ENCODE peak calls at places on chromosomes 6 and 20, in four cellular contexts. M is HCT116, R is SK-N-SH, P is A549. T is an unnamed sample.

GRCh38 chr20:48292806-48293205 is 507.5 kb upstream of the SULF2 start:
- DNase-seq in M (no peak), R (no peak), P (no peak), T (no peak)

GRCh38 chr6:12484519-12484918 is 194.4 kb downstream of the EDN1 start:
- DNase-seq in M (no peak), R (no peak), P (peak), T (no peak)

GRCh38 chr6:133377219-133377618 is 136.1 kb downstream of the EYA4 start:
- DNase-seq in M (no peak), R (no peak), P (no peak), T (peak)

GRCh38 chr6:161031721-161032495 is 40.3 kb downstream of the MAP3K4 start:
- DNase-seq in M (no peak), R (no peak), P (no peak), T (no peak)

GRCh38 chr6:3247255-3248146 is 11.2 kb upstream of the PSMG4 start:
- DNase-seq in M (no peak), R (peak), P (peak), T (peak)

GRCh38 chr20:64114356-64114971 is 7.1 kb upstream of the NPBWR2 start:
- DNase-seq in M (no peak), R (peak), P (no peak), T (no peak)

GRCh38 chr6:144528605-144529425 is 243.7 kb downstream of the UTRN start:
- DNase-seq in M (no peak), R (no peak), P (no peak), T (peak)

GRCh38 chr6:75934643-75935472 is 137.6 kb downstream of the IMPG1 start:
- DNase-seq in M (peak), R (peak), P (peak), T (peak)

GRCh38 chr6:90413867-90414266 is 117.2 kb upstream of the BACH2 start:
- DNase-seq in M (no peak), R (peak), P (no peak), T (no peak)

GRCh38 chr6:104525677-104526322 is 333.9 kb downstream of the HACE1 start:
- DNase-seq in M (peak), R (peak), P (peak), T (peak)

GRCh38 chr20:60254901-60255411 is 296.7 kb downstream of the CDH26 start:
- DNase-seq in M (no peak), R (peak), P (no peak), T (no peak)

GRCh38 chr6:25038300-25038699 is 102.5 kb upstream of the RIPOR2 start:
- DNase-seq in M (no peak), R (no peak), P (no peak), T (no peak)

GRCh38 chr20:62741191-62741676 is 32.6 kb downstream of the NTSR1 start:
- DNase-seq in M (no peak), R (no peak), P (no peak), T (peak)

GRCh38 chr6:149961728-149962425 is 1.9 kb upstream of the ULBP1 start:
- DNase-seq in M (peak), R (peak), P (peak), T (peak)

GRCh38 chr6:150157076-150157475 is 14.2 kb downstream of the PPP1R14C start:
- DNase-seq in M (no peak), R (no peak), P (no peak), T (no peak)

GRCh38 chr6:89023591-89024441 is 56.7 kb upstream of the PNRC1 start:
- DNase-seq in M (no peak), R (no peak), P (no peak), T (no peak)

GRCh38 chr6:107653183-107653580 is 163.3 kb downstream of the SOBP start:
- DNase-seq in M (no peak), R (peak), P (no peak), T (no peak)

DNA sequence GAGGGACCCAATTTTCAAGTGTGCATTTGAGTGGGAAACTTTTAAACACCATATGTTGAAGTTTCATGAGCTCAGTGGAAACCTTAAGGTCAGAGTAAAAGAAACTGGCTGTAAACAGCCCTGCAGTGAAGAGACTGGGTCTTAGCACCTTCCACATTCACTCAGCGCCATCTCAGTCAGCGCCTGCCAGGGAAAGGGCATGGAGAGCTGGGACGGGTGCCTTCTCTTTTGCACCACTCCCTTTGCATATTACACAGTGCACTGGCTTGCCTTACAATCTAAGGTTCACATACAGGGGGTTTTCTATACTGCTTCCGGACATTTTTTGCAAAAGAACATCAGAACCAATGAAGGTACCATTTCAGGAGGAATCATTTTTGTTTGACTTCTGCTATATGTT is 4.5 kb downstream of the TOMM6 start:
- DNase-seq in M (no peak), R (no peak), P (no peak), T (no peak)
- TF ChIP-seq MAX in M (no peak), R (no peak), P (no peak), T (no peak)

DNA sequence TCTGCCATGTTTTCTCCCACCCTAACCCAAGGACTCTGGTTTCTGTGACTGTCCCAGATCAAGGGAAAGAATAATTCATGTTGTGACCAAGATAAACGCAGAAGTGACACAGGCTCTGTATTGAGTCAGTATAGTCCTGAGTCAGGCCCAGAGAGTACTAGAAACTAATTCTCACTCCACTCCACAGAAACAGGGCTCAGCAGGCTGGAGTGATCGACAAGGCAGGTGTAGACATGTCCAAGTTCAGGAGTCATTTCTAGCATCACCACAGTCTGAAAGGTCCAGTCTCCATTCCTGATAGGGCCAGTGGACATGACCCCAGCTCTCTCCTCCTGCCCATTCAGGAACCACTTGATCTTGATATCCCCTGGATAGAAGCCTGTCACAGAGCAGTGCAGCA is 2.7 kb downstream of the HLA-DOB start:
- DNase-seq in M (no peak), R (no peak), P (no peak), T (no peak)
- H3K4me3 ChIP-seq in M (no peak), R (no peak), P (no peak), T (no peak)

DNA sequence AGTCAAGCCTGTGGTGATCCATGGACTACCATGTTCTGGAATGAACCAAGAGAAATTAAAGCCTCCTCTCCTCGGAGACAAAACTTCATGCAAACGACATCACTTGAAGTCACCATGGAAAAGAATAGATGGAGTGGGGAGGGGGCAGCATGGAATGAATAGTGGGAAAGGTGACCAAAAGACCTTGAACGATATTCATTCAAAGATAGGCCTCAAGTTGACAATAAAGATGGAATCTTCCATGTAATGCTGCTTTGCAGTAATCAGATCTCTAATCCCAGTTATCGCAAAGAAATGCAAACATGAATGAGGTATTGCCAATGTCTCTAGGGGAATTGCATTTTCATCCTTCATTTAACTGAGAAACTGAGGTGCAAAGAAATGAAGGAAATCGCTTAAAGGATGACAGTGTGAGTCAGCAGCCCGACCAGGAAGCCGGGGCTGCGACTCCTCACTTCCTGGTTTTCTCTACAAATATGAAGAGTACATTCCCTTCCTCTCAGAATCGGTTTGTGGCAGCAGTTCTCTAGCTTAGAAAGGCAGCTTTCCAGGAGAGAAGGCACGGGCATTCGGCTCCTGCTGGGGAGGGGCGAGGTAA is 65.6 kb upstream of the RREB1 start:
- DNase-seq in M (no peak), R (no peak), P (no peak), T (peak)
- TF ChIP-seq MAX in M (no peak), R (no peak), P (no peak), T (no peak)

GRCh38 chr6:165846123-165846966 is 183.3 kb upstream of the PDE10A start:
- DNase-seq in M (no peak), R (no peak), P (no peak), T (no peak)
- H3K4me3 ChIP-seq in M (no peak), R (no peak), P (no peak), T (no peak)

GRCh38 chr6:44538841-44539240 is 151.3 kb downstream of the CDC5L start:
- DNase-seq in M (no peak), R (no peak), P (no peak), T (no peak)
- TF ChIP-seq MAX in M (no peak), R (no peak), P (no peak), T (no peak)

GRCh38 chr6:28211840-28212509 is 13.1 kb upstream of the ZSCAN9 start:
- DNase-seq in M (no peak), R (no peak), P (no peak), T (peak)
- H3K4me3 ChIP-seq in M (peak), R (peak), P (peak), T (peak)

GRCh38 chr6:36701401-36701991 is 3.9 kb downstream of the RAB44 start:
- DNase-seq in M (no peak), R (no peak), P (no peak), T (peak)
- TF ChIP-seq MAX in M (no peak), R (no peak), P (no peak), T (no peak)

DNA sequence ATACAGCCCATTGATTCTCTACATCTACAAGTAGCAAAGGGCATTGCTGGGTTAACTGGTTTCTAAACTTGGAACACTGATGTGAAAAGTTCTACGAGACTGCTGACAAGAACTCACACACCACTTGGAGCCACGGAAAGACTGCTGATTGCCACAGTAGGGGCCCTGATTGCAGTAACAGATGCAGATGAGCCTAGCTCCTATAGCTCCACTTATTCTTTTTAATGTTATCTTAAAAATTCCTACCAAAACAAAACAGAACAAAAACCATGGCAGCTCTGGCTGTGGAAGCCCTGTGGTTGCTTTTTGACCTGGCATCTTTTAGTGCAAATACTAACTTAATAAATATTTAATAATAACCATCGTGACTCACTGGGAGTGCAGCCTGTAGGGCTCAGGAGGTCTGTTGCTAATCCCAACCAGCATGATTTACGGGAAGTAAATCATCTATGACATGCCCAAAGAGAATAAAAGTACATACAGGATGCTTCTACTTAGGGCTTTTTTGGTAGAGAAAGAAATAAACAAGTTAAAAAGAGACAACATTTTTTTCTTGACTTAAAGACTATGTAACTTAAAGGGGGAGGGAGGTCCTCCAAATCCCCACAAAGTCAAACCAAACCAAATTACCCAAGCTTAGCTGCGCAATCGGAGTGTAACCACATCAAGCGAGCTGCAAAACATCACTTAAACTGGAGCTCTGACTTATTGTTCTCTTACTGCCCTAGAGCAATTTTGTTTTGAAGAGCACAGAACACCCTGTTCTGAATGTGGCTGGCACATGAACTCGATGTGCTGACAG is 87.2 kb downstream of the FKBP5 start:
- DNase-seq in M (peak), R (peak), P (peak), T (peak)
- H3K4me3 ChIP-seq in M (no peak), R (peak), P (peak), T (peak)

GRCh38 chr6:142015011-142015410 is 117.7 kb upstream of the GJE1 start:
- DNase-seq in M (peak), R (no peak), P (no peak), T (no peak)

GRCh38 chr6:142014515-142014914 is 118.2 kb upstream of the GJE1 start:
- DNase-seq in M (peak), R (no peak), P (peak), T (no peak)

GRCh38 chr6:142011775-142012174 is 121.0 kb upstream of the GJE1 start:
- DNase-seq in M (no peak), R (no peak), P (no peak), T (no peak)

GRCh38 chr6:142013875-142014495 is 118.7 kb upstream of the GJE1 start:
- DNase-seq in M (peak), R (no peak), P (peak), T (no peak)

GRCh38 chr6:142013286-142013685 is 119.4 kb upstream of the GJE1 start:
- DNase-seq in M (peak), R (no peak), P (peak), T (no peak)
- TF ChIP-seq MAX in M (peak), R (peak), P (peak), T (no peak)

GRCh38 chr20:25858495-25859425 is 162.1 kb upstream of the ZNF337 start:
- DNase-seq in M (no peak), R (no peak), P (no peak), T (no peak)

GRCh38 chr20:25860531-25861150 is 164.0 kb upstream of the ZNF337 start:
- DNase-seq in M (no peak), R (no peak), P (no peak), T (no peak)

GRCh38 chr20:25863536-25864325 is 167.1 kb upstream of the ZNF337 start:
- DNase-seq in M (no peak), R (peak), P (no peak), T (no peak)

GRCh38 chr20:25856256-25856884 is 159.7 kb upstream of the ZNF337 start:
- DNase-seq in M (no peak), R (no peak), P (no peak), T (no peak)

GRCh38 chr20:25859649-25860530 is 163.2 kb upstream of the ZNF337 start:
- DNase-seq in M (no peak), R (peak), P (peak), T (peak)
- H3K4me3 ChIP-seq in M (no peak), R (peak), P (peak), T (no peak)

T was measured in NB4.